ENCODE peak calls at places on chromosomes 2 and 18, in five cellular contexts. T, F, B, Q and L are unnamed samples.
A peak's percentile ranks its signal among the peaks of the same experiment; 100 is the strongest.

GRCh38 chr2:154696771-154697170 is 1.7 kb upstream of the KCNJ3 start:
- DNase-seq in T (no peak), F (no peak), B (no peak), Q (no peak), L (no peak)

GRCh38 chr2:112805542-112805941 is 21.2 kb upstream of the IL1A start:
- DNase-seq in T (no peak), F (no peak), B (peak; percentile 89), Q (no peak), L (no peak)

GRCh38 chr2:147789287-147789686 is 55.5 kb upstream of the ACVR2A start:
- DNase-seq in T (no peak), F (no peak), B (peak; percentile 62), Q (no peak), L (no peak)

GRCh38 chr2:64459575-64459974 is 5.6 kb downstream of the LGALSL start:
- DNase-seq in T (no peak), F (no peak), B (no peak), Q (no peak), L (no peak)

GRCh38 chr2:219968685-219969345 is 341.4 kb downstream of the SLC4A3 start:
- DNase-seq in T (no peak), F (no peak), B (peak; percentile 77), Q (no peak), L (no peak)

GRCh38 chr2:219065484-219065883 is 4.8 kb upstream of the IHH start:
- DNase-seq in T (no peak), F (no peak), B (no peak), Q (no peak), L (no peak)

GRCh38 chr2:51829477-51829876 is 797.5 kb upstream of the NRXN1 start:
- DNase-seq in T (no peak), F (no peak), B (no peak), Q (no peak), L (no peak)

GRCh38 chr2:184743096-184743495 is 144.8 kb downstream of the ZNF804A start:
- DNase-seq in T (no peak), F (no peak), B (no peak), Q (no peak), L (no peak)

GRCh38 chr2:168396131-168396530 is 59.9 kb upstream of the CERS6 start:
- DNase-seq in T (no peak), F (no peak), B (no peak), Q (no peak), L (no peak)

GRCh38 chr2:41963661-41964525 is 83.9 kb upstream of the PKDCC start:
- DNase-seq in T (no peak), F (no peak), B (no peak), Q (no peak), L (no peak)

GRCh38 chr18:59275406-59275949 is 2.2 kb upstream of the RAX start:
- DNase-seq in T (no peak), F (no peak), B (no peak), Q (no peak), L (no peak)

GRCh38 chr2:225158360-225158759 is 116.1 kb upstream of the DOCK10 start:
- DNase-seq in T (no peak), F (no peak), B (no peak), Q (no peak), L (no peak)

GRCh38 chr2:168054657-168055056 is 192.7 kb downstream of the STK39 start:
- DNase-seq in T (no peak), F (no peak), B (no peak), Q (no peak), L (no peak)

GRCh38 chr18:57446322-57446721 is 11.1 kb downstream of the ONECUT2 start:
- DNase-seq in T (no peak), F (no peak), B (no peak), Q (no peak), L (no peak)

GRCh38 chr2:235688511-235689426 is 194.9 kb downstream of the AGAP1 start:
- DNase-seq in T (no peak), F (no peak), B (no peak), Q (no peak), L (no peak)

GRCh38 chr2:219538488-219539294 is 4.9 kb downstream of the CHPF start:
- DNase-seq in T (no peak), F (no peak), B (no peak), Q (no peak), L (no peak)

GRCh38 chr2:74560591-74560990 is 6.1 kb downstream of the DOK1 start:
- DNase-seq in T (no peak), F (no peak), B (no peak), Q (no peak), L (no peak)

GRCh38 chr2:233331536-233331935 is 22.8 kb upstream of the DGKD start:
- DNase-seq in T (no peak), F (peak; percentile 62), B (no peak), Q (peak; percentile 44), L (peak; percentile 71)

GRCh38 chr2:74585406-74586182 is 31.1 kb downstream of the DOK1 start:
- DNase-seq in T (no peak), F (no peak), B (no peak), Q (no peak), L (no peak)

GRCh38 chr18:45086777-45087176 is 406.1 kb downstream of the SETBP1 start:
- DNase-seq in T (no peak), F (no peak), B (no peak), Q (no peak), L (no peak)

GRCh38 chr2:219632758-219633101 is 5.3 kb downstream of the SLC4A3 start:
- DNase-seq in T (no peak), F (no peak), B (no peak), Q (no peak), L (no peak)

GRCh38 chr2:140085674-140086073 is 1305.5 kb upstream of the NXPH2 start:
- DNase-seq in T (no peak), F (no peak), B (no peak), Q (no peak), L (no peak)

GRCh38 chr2:239696559-239697207 is 295.9 kb upstream of the HDAC4 start:
- DNase-seq in T (no peak), F (no peak), B (no peak), Q (no peak), L (no peak)

GRCh38 chr2:53515435-53516332 is 251.9 kb upstream of the CHAC2 start:
- DNase-seq in T (peak; percentile 11), F (no peak), B (no peak), Q (peak; percentile 38), L (no peak)

GRCh38 chr2:162317910-162318279 is 589 bp downstream of the IFIH1 start:
- DNase-seq in T (no peak), F (peak; percentile 10), B (no peak), Q (no peak), L (no peak)

GRCh38 chr2:171762879-171763573 is 75.8 kb downstream of the DYNC1I2 start:
- DNase-seq in T (no peak), F (no peak), B (no peak), Q (no peak), L (no peak)

GRCh38 chr2:33292981-33293586 is 183.4 kb upstream of the RASGRP3 start:
- DNase-seq in T (no peak), F (no peak), B (no peak), Q (no peak), L (no peak)

GRCh38 chr2:217654173-217654572 is 348.6 kb downstream of the TNS1 start:
- DNase-seq in T (no peak), F (no peak), B (no peak), Q (no peak), L (no peak)

GRCh38 chr2:204795156-204795555 is 249.9 kb downstream of the PARD3B start:
- DNase-seq in T (no peak), F (no peak), B (no peak), Q (no peak), L (no peak)

GRCh38 chr2:100752628-100753333 is 67.2 kb upstream of the NPAS2 start:
- DNase-seq in T (no peak), F (no peak), B (no peak), Q (no peak), L (no peak)

GRCh38 chr2:229610359-229610758 is 104.0 kb downstream of the DNER start:
- DNase-seq in T (no peak), F (no peak), B (no peak), Q (no peak), L (no peak)

GRCh38 chr18:708096-708495 is 4.3 kb downstream of the ENOSF1 start:
- DNase-seq in T (no peak), F (no peak), B (no peak), Q (no peak), L (no peak)

GRCh38 chr2:223465793-223466192 is 136.4 kb downstream of the SCG2 start:
- DNase-seq in T (no peak), F (no peak), B (peak; percentile 73), Q (no peak), L (no peak)

GRCh38 chr2:9873337-9873736 is 30.1 kb downstream of the TAF1B start:
- DNase-seq in T (no peak), F (no peak), B (no peak), Q (no peak), L (no peak)

GRCh38 chr2:232744963-232745362 is 31.4 kb downstream of the KCNJ13 start:
- DNase-seq in T (no peak), F (no peak), B (no peak), Q (no peak), L (no peak)

GRCh38 chr2:206936456-206937222 is 2.7 kb upstream of the CPO start:
- DNase-seq in T (no peak), F (no peak), B (no peak), Q (no peak), L (no peak)

GRCh38 chr18:77481541-77481940 is 231.9 kb downstream of the GALR1 start:
- DNase-seq in T (no peak), F (no peak), B (no peak), Q (no peak), L (no peak)

GRCh38 chr18:48878471-48878870 is 72.3 kb downstream of the SMAD7 start:
- DNase-seq in T (no peak), F (no peak), B (no peak), Q (no peak), L (no peak)

GRCh38 chr2:173149491-173149890 is 73.8 kb downstream of the MAP3K20 start:
- DNase-seq in T (no peak), F (no peak), B (no peak), Q (no peak), L (no peak)

GRCh38 chr2:13638181-13638580 is 921.4 kb downstream of the TRIB2 start:
- DNase-seq in T (no peak), F (no peak), B (peak; percentile 88), Q (no peak), L (no peak)